ENCODE peak calls at places on chromosomes 5 and 9, in four cellular contexts. E is HFF-Myc, Q is tibial nerve, J is mucosa of descending colon. S is an unnamed sample.
A peak's percentile ranks its signal among the peaks of the same experiment; 100 is the strongest.

GRCh38 chr9:73824671-73825070 is 672.5 kb upstream of the RORB start:
- DNase-seq in E (no peak), Q (no peak), J (no peak), S (no peak)

GRCh38 chr5:134568761-134569725 is 43.6 kb downstream of the JADE2 start:
- DNase-seq in J (peak; percentile 77), Q (peak; percentile 77), E (no peak), S (peak; percentile 94)

GRCh38 chr9:121288557-121288873 is 20.6 kb downstream of the GSN start:
- DNase-seq in E (no peak), Q (no peak), J (no peak), S (no peak)

GRCh38 chr9:121399883-121400607 is 30.0 kb upstream of the STOM start:
- DNase-seq in E (peak; percentile 85), J (no peak), Q (no peak), S (no peak)

GRCh38 chr5:115601709-115602584 is at the start of gene TICAM2:
- DNase-seq in J (peak; percentile 73), Q (peak; percentile 31), E (peak; percentile 31), S (peak; percentile 87)

GRCh38 chr5:95910521-95910920 is 51.1 kb downstream of the ELL2 start:
- DNase-seq in Q (no peak), J (no peak), E (no peak), S (no peak)

GRCh38 chr9:117189121-117189520 is 225.7 kb downstream of the ASTN2 start:
- DNase-seq in Q (no peak), E (no peak), J (no peak), S (no peak)

GRCh38 chr5:172459396-172460165 is 5.3 kb upstream of the SH3PXD2B start:
- DNase-seq in Q (no peak), E (no peak), J (no peak), S (no peak)

GRCh38 chr9:129887210-129888084 is 52.2 kb downstream of the USP20 start:
- DNase-seq in J (peak; percentile 36), Q (no peak), E (no peak), S (no peak)

GRCh38 chr9:129884220-129885017 is 49.2 kb downstream of the USP20 start:
- DNase-seq in E (peak; percentile 62), Q (peak; percentile 75), J (peak; percentile 97), S (peak; percentile 97)

GRCh38 chr9:129886226-129887174 is 51.2 kb downstream of the USP20 start:
- DNase-seq in J (peak; percentile 44), Q (no peak), E (no peak), S (peak; percentile 76)

GRCh38 chr9:129885018-129885669 is 49.9 kb downstream of the USP20 start:
- DNase-seq in E (no peak), J (peak; percentile 79), Q (peak; percentile 42), S (peak; percentile 86)

GRCh38 chr9:129885670-129886106 is 50.4 kb downstream of the USP20 start:
- DNase-seq in Q (peak; percentile 85), J (peak; percentile 98), E (peak; percentile 43), S (peak; percentile 97)
- H3K4me3 ChIP-seq in Q (peak overlapping the region; percentile 46), J (peak overlapping the region; percentile 7), E (no peak overlapping the region), S (peak overlapping the region; percentile 68)

DNA sequence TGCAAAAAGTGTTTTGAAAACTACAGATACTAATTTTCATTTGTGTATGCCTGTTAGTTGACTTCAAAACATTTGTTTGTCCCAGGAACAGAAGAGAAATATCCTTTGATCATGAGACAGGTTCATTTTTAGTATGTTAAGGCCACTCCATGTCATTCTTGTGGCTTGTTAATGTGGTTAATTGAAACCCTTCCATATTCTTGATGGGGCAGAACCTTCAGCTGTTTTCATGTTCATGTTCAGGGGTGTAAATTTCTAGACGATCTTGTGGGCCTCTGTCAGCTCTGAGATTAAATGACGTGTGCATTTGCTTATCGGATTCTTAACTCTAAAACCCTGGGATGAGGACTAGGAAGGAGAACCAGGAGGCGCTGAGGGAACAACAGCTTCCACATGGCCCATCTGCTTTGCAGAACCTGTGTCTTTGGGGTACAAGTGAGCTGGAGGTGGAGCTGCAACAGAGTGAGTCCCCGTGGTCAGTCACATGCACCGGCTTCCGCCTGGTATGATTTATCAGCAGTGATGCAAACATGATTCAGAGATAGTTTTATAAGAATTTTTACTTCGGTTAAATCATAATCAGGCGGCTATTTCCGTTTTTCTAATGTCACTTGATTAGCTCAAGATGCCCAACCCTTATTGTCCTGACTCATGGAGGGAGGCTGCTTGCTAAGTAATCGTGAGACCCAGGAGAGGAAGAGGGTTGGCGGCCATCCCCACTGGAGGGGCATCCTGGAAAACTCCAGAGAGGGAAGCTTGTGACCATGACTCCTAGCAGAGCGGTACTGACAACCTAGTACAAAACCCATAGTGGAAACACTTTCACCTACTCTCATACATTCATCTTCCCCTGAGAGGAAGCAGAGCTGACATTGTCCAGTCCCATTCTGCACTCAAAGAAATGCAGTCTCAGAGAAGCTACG is 138.4 kb downstream of the C9orf152 start:
- DNase-seq in E (peak; percentile 89), Q (no peak), J (no peak), S (peak; percentile 75)
- H3K4me3 ChIP-seq in E (no peak overlapping the region), Q (no peak overlapping the region), J (no peak overlapping the region), S (no peak overlapping the region)

GRCh38 chr9:110128664-110129329 is 79.2 kb downstream of the C9orf152 start:
- DNase-seq in Q (no peak), E (no peak), J (no peak), S (no peak)
- H3K4me3 ChIP-seq in Q (no peak overlapping the region), E (no peak overlapping the region), J (no peak overlapping the region), S (peak overlapping the region; percentile 28)

GRCh38 chr5:35939639-35940038 is 1.2 kb upstream of the CAPSL start:
- DNase-seq in E (no peak), Q (no peak), J (no peak), S (no peak)

GRCh38 chr5:35938518-35939227 is at the start of gene CAPSL:
- DNase-seq in E (peak; percentile 43), Q (no peak), J (no peak), S (no peak)
- H3K4me3 ChIP-seq in E (no peak within 1 kb of the TSS), Q (no peak within 1 kb of the TSS), J (no peak within 1 kb of the TSS), S (peak within 1 kb of the TSS; percentile 42)

DNA sequence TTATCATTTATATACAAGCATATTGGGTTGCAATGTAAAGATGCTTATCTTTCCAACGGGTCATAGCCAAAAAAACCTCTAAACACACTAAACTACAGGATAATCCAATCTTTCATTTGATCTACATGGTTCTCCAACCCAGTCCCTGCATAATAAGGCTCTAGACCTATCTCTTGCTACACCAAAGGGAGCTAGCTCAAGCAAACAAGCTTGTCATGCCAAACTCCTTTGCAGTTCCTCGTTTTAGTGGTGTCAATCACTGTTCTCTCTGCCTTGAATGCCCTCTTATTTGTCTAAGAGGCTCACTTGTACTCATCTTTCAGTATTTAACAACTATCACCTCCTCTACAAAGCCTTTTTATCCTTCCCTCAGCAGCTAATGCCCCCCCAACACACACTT is 5.6 kb downstream of the HOMER1 start:
- DNase-seq in Q (no peak), E (no peak), J (no peak), S (no peak)
- H3K4me3 ChIP-seq in Q (no peak overlapping the region), E (no peak overlapping the region), J (no peak overlapping the region), S (no peak overlapping the region)

GRCh38 chr9:76691761-76692313 is 72.4 kb upstream of the PCA3 start:
- DNase-seq in Q (no peak), J (no peak), E (no peak), S (no peak)
- H3K4me3 ChIP-seq in Q (peak overlapping the region; percentile 42), J (no peak overlapping the region), E (no peak overlapping the region), S (peak overlapping the region; percentile 49)